ENCODE peak calls at places on chromosomes 3 and 15, in six cellular contexts. One of them, this sample, is unnamed.

GRCh38 chr15:83396071-83396470 is 51.1 kb upstream of the SH3GL3 start:
- DNase-seq in IMR-90: no peak
- DNase-seq in H1: no peak
- DNase-seq in mesenchymal stem cell: no peak
- DNase-seq in H9: peak; percentile 72
- DNase-seq in mesendoderm: peak; percentile 82
- DNase-seq in this sample: peak; percentile 21

GRCh38 chr15:99275525-99276128 is 24.3 kb downstream of the LRRC28 start:
- DNase-seq in IMR-90: no peak
- DNase-seq in H1: no peak
- DNase-seq in mesenchymal stem cell: no peak
- DNase-seq in H9: no peak
- DNase-seq in mesendoderm: no peak
- DNase-seq in this sample: no peak

GRCh38 chr3:139388961-139389551 is 391 bp downstream of the COPB2 start:
- DNase-seq in IMR-90: no peak
- DNase-seq in H1: no peak
- DNase-seq in mesenchymal stem cell: peak; percentile 28
- DNase-seq in H9: no peak
- DNase-seq in mesendoderm: no peak
- DNase-seq in this sample: peak; percentile 2

GRCh38 chr15:70121656-70122297 is 24.1 kb upstream of the TLE3 start:
- DNase-seq in IMR-90: peak; percentile 80
- DNase-seq in H1: no peak
- DNase-seq in mesenchymal stem cell: peak; percentile 60
- DNase-seq in H9: no peak
- DNase-seq in mesendoderm: no peak
- DNase-seq in this sample: no peak

GRCh38 chr15:60010467-60011257 is 6.6 kb downstream of the FOXB1 start:
- DNase-seq in IMR-90: no peak
- DNase-seq in H1: no peak
- DNase-seq in mesenchymal stem cell: no peak
- DNase-seq in H9: no peak
- DNase-seq in mesendoderm: no peak
- DNase-seq in this sample: peak; percentile 24

GRCh38 chr3:35793668-35794067 is 154.3 kb downstream of the ARPP21 start:
- DNase-seq in IMR-90: no peak
- DNase-seq in H1: no peak
- DNase-seq in mesenchymal stem cell: no peak
- DNase-seq in H9: no peak
- DNase-seq in mesendoderm: no peak
- DNase-seq in this sample: no peak

GRCh38 chr3:187105700-187106099 is 33.6 kb downstream of the RPL39L start:
- DNase-seq in IMR-90: no peak
- DNase-seq in H1: no peak
- DNase-seq in mesenchymal stem cell: no peak
- DNase-seq in H9: no peak
- DNase-seq in mesendoderm: no peak
- DNase-seq in this sample: no peak

GRCh38 chr3:136196064-136196400 is at the start of gene MSL2:
- DNase-seq in IMR-90: no peak
- DNase-seq in H1: no peak
- DNase-seq in mesenchymal stem cell: no peak
- DNase-seq in H9: no peak
- DNase-seq in mesendoderm: no peak
- DNase-seq in this sample: no peak

GRCh38 chr15:68820205-68820588 is 498 bp downstream of the ANP32A start:
- DNase-seq in IMR-90: no peak
- DNase-seq in H1: no peak
- DNase-seq in mesenchymal stem cell: peak; percentile 66
- DNase-seq in H9: no peak
- DNase-seq in mesendoderm: peak; percentile 55
- DNase-seq in this sample: no peak

GRCh38 chr15:28125673-28126651 is 26.8 kb upstream of the OCA2 start:
- DNase-seq in IMR-90: peak; percentile 64
- DNase-seq in H1: no peak
- DNase-seq in mesenchymal stem cell: peak; percentile 65
- DNase-seq in H9: no peak
- DNase-seq in mesendoderm: peak; percentile 53
- DNase-seq in this sample: peak; percentile 54

GRCh38 chr3:126550488-126551051 is 8.2 kb downstream of the C3orf22 start:
- DNase-seq in IMR-90: no peak
- DNase-seq in H1: no peak
- DNase-seq in mesenchymal stem cell: no peak
- DNase-seq in H9: peak; percentile 24
- DNase-seq in mesendoderm: no peak
- DNase-seq in this sample: no peak

GRCh38 chr3:152365766-152366593 is 97.3 kb downstream of the MBNL1 start:
- DNase-seq in IMR-90: peak; percentile 59
- DNase-seq in H1: no peak
- DNase-seq in mesenchymal stem cell: no peak
- DNase-seq in H9: no peak
- DNase-seq in mesendoderm: no peak
- DNase-seq in this sample: no peak

GRCh38 chr15:60351066-60351465 is 46.7 kb downstream of the ANXA2 start:
- DNase-seq in IMR-90: no peak
- DNase-seq in H1: no peak
- DNase-seq in mesenchymal stem cell: peak; percentile 26
- DNase-seq in H9: no peak
- DNase-seq in mesendoderm: no peak
- DNase-seq in this sample: no peak

GRCh38 chr3:16227566-16227965 is 37.2 kb downstream of the DPH3 start:
- DNase-seq in IMR-90: no peak
- DNase-seq in H1: no peak
- DNase-seq in mesenchymal stem cell: no peak
- DNase-seq in H9: no peak
- DNase-seq in mesendoderm: no peak
- DNase-seq in this sample: no peak

GRCh38 chr3:101868534-101869464 is 19.5 kb downstream of the NFKBIZ start:
- DNase-seq in IMR-90: peak; percentile 58
- DNase-seq in H1: no peak
- DNase-seq in mesenchymal stem cell: peak; percentile 15
- DNase-seq in H9: no peak
- DNase-seq in mesendoderm: peak; percentile 60
- DNase-seq in this sample: no peak

GRCh38 chr3:14564741-14565140 is 24.6 kb upstream of the GRIP2 start:
- DNase-seq in IMR-90: no peak
- DNase-seq in H1: no peak
- DNase-seq in mesenchymal stem cell: no peak
- DNase-seq in H9: peak; percentile 37
- DNase-seq in mesendoderm: no peak
- DNase-seq in this sample: no peak

GRCh38 chr3:44318929-44319328 is 19.6 kb upstream of the TCAIM start:
- DNase-seq in IMR-90: no peak
- DNase-seq in H1: no peak
- DNase-seq in mesenchymal stem cell: no peak
- DNase-seq in H9: peak; percentile 76
- DNase-seq in mesendoderm: peak; percentile 76
- DNase-seq in this sample: no peak

GRCh38 chr3:40464339-40465110 is 7.4 kb downstream of the RPL14 start:
- DNase-seq in IMR-90: no peak
- DNase-seq in H1: no peak
- DNase-seq in mesenchymal stem cell: no peak
- DNase-seq in H9: no peak
- DNase-seq in mesendoderm: no peak
- DNase-seq in this sample: no peak

GRCh38 chr15:43514241-43515057 is 3.0 kb upstream of the MAP1A start:
- DNase-seq in IMR-90: peak; percentile 49
- DNase-seq in H1: no peak
- DNase-seq in mesenchymal stem cell: peak; percentile 71
- DNase-seq in H9: peak; percentile 67
- DNase-seq in mesendoderm: peak; percentile 76
- DNase-seq in this sample: no peak

GRCh38 chr3:127691494-127691893 is 18.7 kb downstream of the ABTB1 start:
- DNase-seq in IMR-90: no peak
- DNase-seq in H1: no peak
- DNase-seq in mesenchymal stem cell: no peak
- DNase-seq in H9: no peak
- DNase-seq in mesendoderm: no peak
- DNase-seq in this sample: no peak

GRCh38 chr3:127691974-127692373 is 19.2 kb downstream of the ABTB1 start:
- DNase-seq in IMR-90: no peak
- DNase-seq in H1: no peak
- DNase-seq in mesenchymal stem cell: no peak
- DNase-seq in H9: no peak
- DNase-seq in mesendoderm: no peak
- DNase-seq in this sample: no peak

GRCh38 chr3:127690106-127690505 is 17.4 kb downstream of the ABTB1 start:
- DNase-seq in IMR-90: peak; percentile 61
- DNase-seq in H1: no peak
- DNase-seq in mesenchymal stem cell: peak; percentile 45
- DNase-seq in H9: no peak
- DNase-seq in mesendoderm: peak; percentile 79
- DNase-seq in this sample: no peak

GRCh38 chr3:127689266-127689860 is 16.6 kb downstream of the ABTB1 start:
- DNase-seq in IMR-90: no peak
- DNase-seq in H1: no peak
- DNase-seq in mesenchymal stem cell: no peak
- DNase-seq in H9: no peak
- DNase-seq in mesendoderm: no peak
- DNase-seq in this sample: no peak

GRCh38 chr3:127690823-127691452 is 18.2 kb downstream of the ABTB1 start:
- DNase-seq in IMR-90: peak; percentile 70
- DNase-seq in H1: no peak
- DNase-seq in mesenchymal stem cell: peak; percentile 76
- DNase-seq in H9: peak; percentile 89
- DNase-seq in mesendoderm: peak; percentile 88
- DNase-seq in this sample: no peak
- H3K18ac ChIP-seq in IMR-90: peak overlapping the region; percentile 19
- H3K18ac ChIP-seq in H1: no peak overlapping the region
- H3K18ac ChIP-seq in mesenchymal stem cell: peak overlapping the region; percentile 71
- H3K18ac ChIP-seq in H9: no peak overlapping the region
- H3K18ac ChIP-seq in mesendoderm: no peak overlapping the region
- H3K18ac ChIP-seq in this sample: peak overlapping the region; percentile 38

GRCh38 chr3:9861201-9861600 is 17.4 kb upstream of the RPUSD3 start:
- DNase-seq in IMR-90: no peak
- DNase-seq in H1: no peak
- DNase-seq in mesenchymal stem cell: no peak
- DNase-seq in H9: no peak
- DNase-seq in mesendoderm: no peak
- DNase-seq in this sample: no peak
- H4K8ac ChIP-seq in IMR-90: no peak overlapping the region
- H4K8ac ChIP-seq in H1: no peak overlapping the region
- H4K8ac ChIP-seq in mesenchymal stem cell: no peak overlapping the region
- H4K8ac ChIP-seq in H9: no peak overlapping the region
- H4K8ac ChIP-seq in mesendoderm: no peak overlapping the region
- H4K8ac ChIP-seq in this sample: no peak overlapping the region

GRCh38 chr3:134459506-134460041 is 26.2 kb downstream of the ANAPC13 start:
- DNase-seq in IMR-90: no peak
- DNase-seq in H1: no peak
- DNase-seq in mesenchymal stem cell: no peak
- DNase-seq in H9: no peak
- DNase-seq in mesendoderm: no peak
- DNase-seq in this sample: no peak

GRCh38 chr3:134458451-134458850 is 27.3 kb downstream of the ANAPC13 start:
- DNase-seq in IMR-90: peak; percentile 47
- DNase-seq in H1: no peak
- DNase-seq in mesenchymal stem cell: no peak
- DNase-seq in H9: no peak
- DNase-seq in mesendoderm: no peak
- DNase-seq in this sample: no peak

GRCh38 chr3:134462236-134463059 is 23.3 kb downstream of the ANAPC13 start:
- DNase-seq in IMR-90: peak; percentile 91
- DNase-seq in H1: no peak
- DNase-seq in mesenchymal stem cell: peak; percentile 62
- DNase-seq in H9: no peak
- DNase-seq in mesendoderm: no peak
- DNase-seq in this sample: no peak

GRCh38 chr3:134463676-134464611 is 21.8 kb downstream of the ANAPC13 start:
- DNase-seq in IMR-90: peak; percentile 99
- DNase-seq in H1: peak; percentile 79
- DNase-seq in mesenchymal stem cell: peak; percentile 89
- DNase-seq in H9: peak; percentile 90
- DNase-seq in mesendoderm: peak; percentile 99
- DNase-seq in this sample: peak; percentile 94

GRCh38 chr3:134460965-134461364 is 24.8 kb downstream of the ANAPC13 start:
- DNase-seq in IMR-90: peak; percentile 98
- DNase-seq in H1: no peak
- DNase-seq in mesenchymal stem cell: peak; percentile 49
- DNase-seq in H9: no peak
- DNase-seq in mesendoderm: no peak
- DNase-seq in this sample: no peak
- H2BK5ac ChIP-seq in IMR-90: peak overlapping the region; percentile 94
- H2BK5ac ChIP-seq in H1: no peak overlapping the region
- H2BK5ac ChIP-seq in mesenchymal stem cell: no peak overlapping the region
- H2BK5ac ChIP-seq in H9: no peak overlapping the region
- H2BK5ac ChIP-seq in mesendoderm: no peak overlapping the region
- H2BK5ac ChIP-seq in this sample: no peak overlapping the region

GRCh38 chr3:194271459-194272035 is 79.6 kb downstream of the CPN2 start:
- DNase-seq in IMR-90: no peak
- DNase-seq in H1: no peak
- DNase-seq in mesenchymal stem cell: peak; percentile 37
- DNase-seq in H9: no peak
- DNase-seq in mesendoderm: no peak
- DNase-seq in this sample: no peak
- H3K18ac ChIP-seq in IMR-90: no peak overlapping the region
- H3K18ac ChIP-seq in H1: no peak overlapping the region
- H3K18ac ChIP-seq in mesenchymal stem cell: peak overlapping the region; percentile 97
- H3K18ac ChIP-seq in H9: no peak overlapping the region
- H3K18ac ChIP-seq in mesendoderm: no peak overlapping the region
- H3K18ac ChIP-seq in this sample: peak overlapping the region; percentile 98

DNA sequence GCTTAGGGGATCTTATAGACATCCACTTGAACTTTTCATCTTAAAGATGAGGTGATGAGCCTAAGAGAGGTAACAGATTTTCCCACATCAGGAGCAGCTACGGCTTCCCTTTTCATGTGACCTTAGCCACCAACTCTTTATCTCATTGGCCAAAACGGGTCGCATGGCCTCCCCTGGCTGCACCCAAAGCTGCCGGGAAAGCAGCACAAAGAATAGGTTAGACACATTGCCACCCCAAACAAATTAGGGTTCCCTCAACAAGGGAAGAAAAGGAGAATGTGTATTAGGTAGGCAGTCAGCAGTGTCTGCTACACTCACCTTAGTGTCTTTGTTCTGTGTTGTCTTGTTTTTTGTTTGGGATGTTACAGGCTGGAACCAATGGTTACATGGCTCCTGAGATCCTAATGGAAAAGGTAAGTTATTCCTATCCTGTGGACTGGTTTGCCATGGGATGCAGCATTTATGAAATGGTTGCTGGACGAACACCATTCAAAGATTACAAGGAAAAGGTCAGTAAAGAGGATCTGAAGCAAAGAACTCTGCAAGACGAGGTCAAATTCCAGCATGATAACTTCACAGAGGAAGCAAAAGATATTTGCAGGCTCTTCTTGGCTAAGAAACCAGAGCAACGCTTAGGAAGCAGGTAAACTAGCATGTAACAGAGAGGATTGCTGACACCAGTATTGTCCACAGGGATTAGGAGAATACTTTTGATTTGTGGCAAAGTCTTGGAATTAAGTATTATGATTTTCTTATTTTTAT is 44.2 kb downstream of the GRK7 start:
- DNase-seq in IMR-90: no peak
- DNase-seq in H1: no peak
- DNase-seq in mesenchymal stem cell: no peak
- DNase-seq in H9: no peak
- DNase-seq in mesendoderm: no peak
- DNase-seq in this sample: no peak
- H4K8ac ChIP-seq in IMR-90: no peak overlapping the region
- H4K8ac ChIP-seq in H1: no peak overlapping the region
- H4K8ac ChIP-seq in mesenchymal stem cell: no peak overlapping the region
- H4K8ac ChIP-seq in H9: no peak overlapping the region
- H4K8ac ChIP-seq in mesendoderm: no peak overlapping the region
- H4K8ac ChIP-seq in this sample: no peak overlapping the region

This sample was measured in neuronal stem cell.